ENCODE peak calls at places on chromosomes 16 and 17, in four cellular contexts. One of them, this sample, is unnamed.

GRCh38 chr17:63832455-63832854 is 5.0 kb upstream of the FTSJ3 start:
- DNase-seq in GM20000: no peak
- DNase-seq in foreskin keratinocyte: no peak
- DNase-seq in Peyer's patch: no peak
- DNase-seq in this sample: no peak

GRCh38 chr16:88529596-88529995 is 40.6 kb upstream of the ZC3H18 start:
- DNase-seq in GM20000: no peak
- DNase-seq in foreskin keratinocyte: no peak
- DNase-seq in Peyer's patch: no peak
- DNase-seq in this sample: no peak

GRCh38 chr17:79919164-79919585 is 79.9 kb upstream of the CBX4 start:
- DNase-seq in GM20000: no peak
- DNase-seq in foreskin keratinocyte: no peak
- DNase-seq in Peyer's patch: peak
- DNase-seq in this sample: peak

GRCh38 chr16:67406628-67407027 is 9.6 kb downstream of the ZDHHC1 start:
- DNase-seq in GM20000: no peak
- DNase-seq in foreskin keratinocyte: peak
- DNase-seq in Peyer's patch: no peak
- DNase-seq in this sample: no peak

GRCh38 chr16:66930189-66930588 is 4.0 kb downstream of the CIAO2B start:
- DNase-seq in GM20000: no peak
- DNase-seq in foreskin keratinocyte: no peak
- DNase-seq in Peyer's patch: no peak
- DNase-seq in this sample: peak

GRCh38 chr17:14552311-14552710 is 251.4 kb downstream of the HS3ST3B1 start:
- DNase-seq in GM20000: no peak
- DNase-seq in foreskin keratinocyte: peak
- DNase-seq in Peyer's patch: no peak
- DNase-seq in this sample: no peak

GRCh38 chr17:28086519-28086918 is 44.0 kb downstream of the NLK start:
- DNase-seq in GM20000: no peak
- DNase-seq in foreskin keratinocyte: peak
- DNase-seq in Peyer's patch: no peak
- DNase-seq in this sample: no peak

GRCh38 chr16:1723450-1724147 is 17.6 kb downstream of the MAPK8IP3 start:
- DNase-seq in GM20000: peak
- DNase-seq in foreskin keratinocyte: no peak
- DNase-seq in Peyer's patch: no peak
- DNase-seq in this sample: no peak

GRCh38 chr16:83744521-83744981 is 63.2 kb upstream of the HSBP1 start:
- DNase-seq in GM20000: peak
- DNase-seq in foreskin keratinocyte: no peak
- DNase-seq in Peyer's patch: no peak
- DNase-seq in this sample: peak

GRCh38 chr17:14604920-14605599 is 304.2 kb downstream of the HS3ST3B1 start:
- DNase-seq in GM20000: no peak
- DNase-seq in foreskin keratinocyte: no peak
- DNase-seq in Peyer's patch: no peak
- DNase-seq in this sample: no peak

GRCh38 chr17:36088559-36089376 is 1.2 kb downstream of the CCL3 start:
- DNase-seq in GM20000: no peak
- DNase-seq in foreskin keratinocyte: no peak
- DNase-seq in Peyer's patch: no peak
- DNase-seq in this sample: no peak

GRCh38 chr16:35908942-35909341 is 2449.5 kb downstream of the TP53TG3F start:
- DNase-seq in GM20000: no peak
- DNase-seq in foreskin keratinocyte: no peak
- DNase-seq in Peyer's patch: no peak
- DNase-seq in this sample: no peak

GRCh38 chr16:81277681-81278080 is 37.1 kb upstream of the GAN start:
- DNase-seq in GM20000: no peak
- DNase-seq in foreskin keratinocyte: no peak
- DNase-seq in Peyer's patch: no peak
- DNase-seq in this sample: no peak

GRCh38 chr16:65384441-65384840 is 262.6 kb upstream of the CDH11 start:
- DNase-seq in GM20000: no peak
- DNase-seq in foreskin keratinocyte: no peak
- DNase-seq in Peyer's patch: no peak
- DNase-seq in this sample: no peak

GRCh38 chr16:81366316-81366932 is 51.7 kb downstream of the GAN start:
- DNase-seq in GM20000: peak
- DNase-seq in foreskin keratinocyte: no peak
- DNase-seq in Peyer's patch: no peak
- DNase-seq in this sample: no peak

GRCh38 chr16:23836078-23836403 is 258 bp downstream of the PRKCB start:
- DNase-seq in GM20000: no peak
- DNase-seq in foreskin keratinocyte: no peak
- DNase-seq in Peyer's patch: no peak
- DNase-seq in this sample: no peak

GRCh38 chr17:39306509-39307212 is 80.9 kb upstream of the STAC2 start:
- DNase-seq in GM20000: peak
- DNase-seq in foreskin keratinocyte: no peak
- DNase-seq in Peyer's patch: no peak
- DNase-seq in this sample: no peak

GRCh38 chr16:84810518-84811273 is 9.1 kb upstream of the CRISPLD2 start:
- DNase-seq in GM20000: peak
- DNase-seq in foreskin keratinocyte: no peak
- DNase-seq in Peyer's patch: no peak
- DNase-seq in this sample: no peak

GRCh38 chr17:37702605-37703004 is 42.3 kb downstream of the HNF1B start:
- DNase-seq in GM20000: no peak
- DNase-seq in foreskin keratinocyte: peak
- DNase-seq in Peyer's patch: no peak
- DNase-seq in this sample: no peak

GRCh38 chr17:59511726-59512125 is 53.7 kb upstream of the DHX40 start:
- DNase-seq in GM20000: no peak
- DNase-seq in foreskin keratinocyte: no peak
- DNase-seq in Peyer's patch: no peak
- DNase-seq in this sample: no peak

GRCh38 chr17:77436481-77436880 is 295.7 kb downstream of the SEC14L1 start:
- DNase-seq in GM20000: no peak
- DNase-seq in foreskin keratinocyte: no peak
- DNase-seq in Peyer's patch: no peak
- DNase-seq in this sample: no peak

GRCh38 chr17:77436058-77436442 is 295.3 kb downstream of the SEC14L1 start:
- DNase-seq in GM20000: no peak
- DNase-seq in foreskin keratinocyte: no peak
- DNase-seq in Peyer's patch: no peak
- DNase-seq in this sample: no peak

GRCh38 chr17:77437747-77438146 is 297.0 kb downstream of the SEC14L1 start:
- DNase-seq in GM20000: no peak
- DNase-seq in foreskin keratinocyte: no peak
- DNase-seq in Peyer's patch: no peak
- DNase-seq in this sample: no peak

GRCh38 chr17:77438241-77439204 is 297.8 kb downstream of the SEC14L1 start:
- DNase-seq in GM20000: no peak
- DNase-seq in foreskin keratinocyte: no peak
- DNase-seq in Peyer's patch: no peak
- DNase-seq in this sample: no peak

GRCh38 chr17:77437017-77437416 is 296.2 kb downstream of the SEC14L1 start:
- DNase-seq in GM20000: no peak
- DNase-seq in foreskin keratinocyte: no peak
- DNase-seq in Peyer's patch: no peak
- DNase-seq in this sample: no peak
- TF ChIP-seq CTCF in GM20000: no peak
- TF ChIP-seq CTCF in foreskin keratinocyte: no peak
- TF ChIP-seq CTCF in Peyer's patch: no peak
- TF ChIP-seq CTCF in this sample: no peak

GRCh38 chr17:68782829-68783228 is 172.4 kb downstream of the ABCA8 start:
- DNase-seq in GM20000: no peak
- DNase-seq in foreskin keratinocyte: no peak
- DNase-seq in Peyer's patch: no peak
- DNase-seq in this sample: no peak

GRCh38 chr17:68784431-68784830 is 170.8 kb downstream of the ABCA8 start:
- DNase-seq in GM20000: no peak
- DNase-seq in foreskin keratinocyte: no peak
- DNase-seq in Peyer's patch: no peak
- DNase-seq in this sample: no peak

GRCh38 chr17:68783861-68784260 is 171.3 kb downstream of the ABCA8 start:
- DNase-seq in GM20000: no peak
- DNase-seq in foreskin keratinocyte: no peak
- DNase-seq in Peyer's patch: no peak
- DNase-seq in this sample: no peak

GRCh38 chr17:68789203-68789962 is 165.8 kb downstream of the ABCA8 start:
- DNase-seq in GM20000: no peak
- DNase-seq in foreskin keratinocyte: no peak
- DNase-seq in Peyer's patch: no peak
- DNase-seq in this sample: no peak

GRCh38 chr17:68785565-68786486 is 169.4 kb downstream of the ABCA8 start:
- DNase-seq in GM20000: no peak
- DNase-seq in foreskin keratinocyte: no peak
- DNase-seq in Peyer's patch: no peak
- DNase-seq in this sample: no peak
- TF ChIP-seq CTCF in GM20000: no peak
- TF ChIP-seq CTCF in foreskin keratinocyte: no peak
- TF ChIP-seq CTCF in Peyer's patch: no peak
- TF ChIP-seq CTCF in this sample: peak

DNA sequence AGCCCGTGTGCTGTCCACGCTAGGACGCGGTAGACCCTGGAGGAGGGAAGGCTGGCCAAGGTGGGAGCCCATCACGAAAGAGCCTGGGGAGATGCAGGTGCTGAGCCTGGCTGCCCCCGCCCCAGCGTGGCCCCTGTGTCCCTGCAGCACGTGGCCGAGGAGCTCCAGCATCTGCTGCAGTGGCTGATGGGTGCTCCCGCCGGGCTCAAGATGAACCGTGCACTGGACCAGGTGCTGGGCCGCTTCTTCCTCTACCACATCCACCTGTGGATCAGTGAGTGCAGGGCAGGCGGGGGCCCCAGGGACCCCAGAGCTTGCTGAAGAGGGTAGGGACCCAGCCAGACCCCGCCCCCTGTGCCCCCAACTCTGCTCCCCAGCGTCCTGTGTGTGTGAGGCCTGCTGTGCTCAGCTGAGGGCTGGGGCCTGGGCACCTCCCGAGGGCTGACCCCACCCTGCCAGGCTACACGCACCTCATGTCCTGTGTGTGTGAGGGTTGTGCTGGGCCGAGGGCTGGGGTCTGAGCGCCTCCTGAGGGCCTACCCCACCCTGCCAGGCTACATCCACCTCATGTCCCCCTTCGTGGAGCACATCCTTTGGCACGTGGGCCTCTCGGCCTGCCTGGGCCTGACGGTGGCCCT is 8.6 kb downstream of the PIGQ start:
- DNase-seq in GM20000: no peak
- DNase-seq in foreskin keratinocyte: no peak
- DNase-seq in Peyer's patch: no peak
- DNase-seq in this sample: no peak
- TF ChIP-seq CTCF in GM20000: no peak
- TF ChIP-seq CTCF in foreskin keratinocyte: no peak
- TF ChIP-seq CTCF in Peyer's patch: no peak
- TF ChIP-seq CTCF in this sample: no peak

GRCh38 chr17:73999246-73999645 is 204.2 kb upstream of the RPL38 start:
- DNase-seq in GM20000: no peak
- DNase-seq in foreskin keratinocyte: no peak
- DNase-seq in Peyer's patch: no peak
- DNase-seq in this sample: no peak

GRCh38 chr17:74002241-74002640 is 201.2 kb upstream of the RPL38 start:
- DNase-seq in GM20000: no peak
- DNase-seq in foreskin keratinocyte: no peak
- DNase-seq in Peyer's patch: no peak
- DNase-seq in this sample: no peak

GRCh38 chr17:73998246-73999220 is 204.9 kb upstream of the RPL38 start:
- DNase-seq in GM20000: peak
- DNase-seq in foreskin keratinocyte: no peak
- DNase-seq in Peyer's patch: peak
- DNase-seq in this sample: no peak
- TF ChIP-seq CTCF in GM20000: peak
- TF ChIP-seq CTCF in foreskin keratinocyte: peak
- TF ChIP-seq CTCF in Peyer's patch: no peak
- TF ChIP-seq CTCF in this sample: peak

GRCh38 chr17:70896843-70897242 is 727.5 kb downstream of the KCNJ2 start:
- DNase-seq in GM20000: no peak
- DNase-seq in foreskin keratinocyte: no peak
- DNase-seq in Peyer's patch: no peak
- DNase-seq in this sample: no peak
- TF ChIP-seq CTCF in GM20000: no peak
- TF ChIP-seq CTCF in foreskin keratinocyte: no peak
- TF ChIP-seq CTCF in Peyer's patch: no peak
- TF ChIP-seq CTCF in this sample: no peak

GRCh38 chr17:8986295-8986694 is 20.8 kb upstream of the PIK3R5 start:
- DNase-seq in GM20000: no peak
- DNase-seq in foreskin keratinocyte: no peak
- DNase-seq in Peyer's patch: no peak
- DNase-seq in this sample: no peak
- TF ChIP-seq CTCF in GM20000: no peak
- TF ChIP-seq CTCF in foreskin keratinocyte: peak
- TF ChIP-seq CTCF in Peyer's patch: no peak
- TF ChIP-seq CTCF in this sample: no peak

DNA sequence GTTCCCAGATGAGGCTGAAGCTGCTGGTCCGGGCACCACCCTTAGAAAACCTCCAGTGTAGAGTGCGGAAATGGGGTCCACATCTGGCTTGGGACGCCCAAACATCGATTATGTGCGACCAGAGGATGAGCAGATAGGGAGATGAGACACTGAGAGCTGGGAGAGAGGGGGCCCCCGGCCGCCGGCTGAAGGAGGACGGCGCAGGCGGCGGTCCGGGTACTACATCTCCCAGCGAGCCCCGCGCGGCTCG is 182 bp upstream of the SPECC1 start:
- DNase-seq in GM20000: no peak
- DNase-seq in foreskin keratinocyte: no peak
- DNase-seq in Peyer's patch: no peak
- DNase-seq in this sample: no peak
- TF ChIP-seq CTCF in GM20000: no peak
- TF ChIP-seq CTCF in foreskin keratinocyte: no peak
- TF ChIP-seq CTCF in Peyer's patch: no peak
- TF ChIP-seq CTCF in this sample: peak

DNA sequence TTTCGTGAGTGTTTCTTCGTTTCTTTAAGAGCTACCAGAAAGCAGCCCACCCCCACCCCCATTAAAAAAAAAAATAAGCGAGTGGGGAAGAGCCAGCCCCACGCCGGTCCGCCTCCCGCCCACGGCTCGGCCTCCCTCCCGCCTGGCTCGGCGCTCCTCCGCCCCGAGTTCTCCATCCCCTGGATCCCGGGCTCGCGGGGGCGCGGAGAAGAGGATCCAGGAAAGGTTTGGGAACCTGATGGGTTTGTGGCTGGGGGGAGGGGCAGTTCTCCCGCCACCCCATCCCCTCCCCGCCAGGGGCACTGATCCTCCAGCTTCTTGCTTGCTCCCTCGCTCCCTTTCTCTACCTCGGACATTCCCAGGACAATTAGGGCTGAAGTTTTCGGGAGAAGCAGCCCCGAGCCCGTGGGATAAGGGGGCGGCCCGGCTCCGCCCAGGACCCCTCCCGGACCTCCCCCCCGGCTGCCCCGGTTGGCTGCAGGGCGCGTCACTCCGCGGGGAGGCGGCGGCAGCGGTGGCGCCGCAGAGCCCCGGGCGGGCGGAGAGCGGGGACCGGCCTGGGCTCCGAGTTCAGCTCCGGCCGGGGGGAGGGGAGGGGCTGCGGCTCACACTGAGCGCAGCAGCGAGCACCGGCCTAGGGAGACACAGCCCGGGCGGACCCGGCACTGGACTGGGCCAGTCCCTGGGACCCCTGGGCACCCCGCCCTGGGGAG is 1.0 kb upstream of the SALL1 start:
- DNase-seq in GM20000: peak
- DNase-seq in foreskin keratinocyte: no peak
- DNase-seq in Peyer's patch: no peak
- DNase-seq in this sample: no peak
- TF ChIP-seq CTCF in GM20000: no peak
- TF ChIP-seq CTCF in foreskin keratinocyte: no peak
- TF ChIP-seq CTCF in Peyer's patch: no peak
- TF ChIP-seq CTCF in this sample: peak